ENCODE peak calls at places on chromosomes 1 and 21, in nine cellular contexts. One of them, this sample, is unnamed.
A peak's percentile ranks its signal among the peaks of the same experiment; 100 is the strongest.

GRCh38 chr1:181620183-181620582 is 136.9 kb downstream of the CACNA1E start:
- DNase-seq in stimulated activated CD8-positive, alpha-beta memory T cell treated with anti-CD3 and anti-CD28 coated beads, Interleukin-7, amount 100 ng/mL, for 4 hours: no peak
- DNase-seq in stimulated activated naive B cell treated with anti-CD40 and anti-IgM and Interleukin-4, amounts not matched to agents 10 μg/mL and 1 μg/mL and 100 μg/mL, for 72 hours: no peak
- DNase-seq in A549: no peak
- DNase-seq in lung: no peak
- DNase-seq in NCI-H1092: no peak
- DNase-seq in T-helper 9 cell: no peak
- DNase-seq in skeletal muscle cell: no peak
- DNase-seq in NCI-H1417: no peak
- DNase-seq in this sample: no peak

GRCh38 chr1:167752219-167752985 is 30.6 kb downstream of the MPZL1 start:
- DNase-seq in stimulated activated CD8-positive, alpha-beta memory T cell treated with anti-CD3 and anti-CD28 coated beads, Interleukin-7, amount 100 ng/mL, for 4 hours: no peak
- DNase-seq in stimulated activated naive B cell treated with anti-CD40 and anti-IgM and Interleukin-4, amounts not matched to agents 10 μg/mL and 1 μg/mL and 100 μg/mL, for 72 hours: no peak
- DNase-seq in A549: no peak
- DNase-seq in lung: no peak
- DNase-seq in NCI-H1092: no peak
- DNase-seq in T-helper 9 cell: no peak
- DNase-seq in skeletal muscle cell: no peak
- DNase-seq in NCI-H1417: no peak
- DNase-seq in this sample: no peak

GRCh38 chr1:213684454-213684853 is 303.3 kb upstream of the PROX1 start:
- DNase-seq in stimulated activated CD8-positive, alpha-beta memory T cell treated with anti-CD3 and anti-CD28 coated beads, Interleukin-7, amount 100 ng/mL, for 4 hours: no peak
- DNase-seq in stimulated activated naive B cell treated with anti-CD40 and anti-IgM and Interleukin-4, amounts not matched to agents 10 μg/mL and 1 μg/mL and 100 μg/mL, for 72 hours: no peak
- DNase-seq in A549: no peak
- DNase-seq in lung: no peak
- DNase-seq in NCI-H1092: no peak
- DNase-seq in T-helper 9 cell: no peak
- DNase-seq in skeletal muscle cell: no peak
- DNase-seq in NCI-H1417: no peak
- DNase-seq in this sample: no peak

GRCh38 chr1:17653728-17654351 is 101.3 kb upstream of the ACTL8 start:
- DNase-seq in stimulated activated CD8-positive, alpha-beta memory T cell treated with anti-CD3 and anti-CD28 coated beads, Interleukin-7, amount 100 ng/mL, for 4 hours: no peak
- DNase-seq in stimulated activated naive B cell treated with anti-CD40 and anti-IgM and Interleukin-4, amounts not matched to agents 10 μg/mL and 1 μg/mL and 100 μg/mL, for 72 hours: no peak
- DNase-seq in A549: peak; percentile 50
- DNase-seq in lung: no peak
- DNase-seq in NCI-H1092: peak; percentile 57
- DNase-seq in T-helper 9 cell: peak; percentile 11
- DNase-seq in skeletal muscle cell: no peak
- DNase-seq in NCI-H1417: peak; percentile 38
- DNase-seq in this sample: peak; percentile 70

GRCh38 chr1:36771222-36771621 is 263.1 kb downstream of the GRIK3 start:
- DNase-seq in stimulated activated CD8-positive, alpha-beta memory T cell treated with anti-CD3 and anti-CD28 coated beads, Interleukin-7, amount 100 ng/mL, for 4 hours: no peak
- DNase-seq in stimulated activated naive B cell treated with anti-CD40 and anti-IgM and Interleukin-4, amounts not matched to agents 10 μg/mL and 1 μg/mL and 100 μg/mL, for 72 hours: no peak
- DNase-seq in A549: no peak
- DNase-seq in lung: no peak
- DNase-seq in NCI-H1092: peak; percentile 61
- DNase-seq in T-helper 9 cell: no peak
- DNase-seq in skeletal muscle cell: no peak
- DNase-seq in NCI-H1417: no peak
- DNase-seq in this sample: no peak

GRCh38 chr1:110067429-110067956 is 3.0 kb downstream of the ALX3 start:
- DNase-seq in stimulated activated CD8-positive, alpha-beta memory T cell treated with anti-CD3 and anti-CD28 coated beads, Interleukin-7, amount 100 ng/mL, for 4 hours: no peak
- DNase-seq in stimulated activated naive B cell treated with anti-CD40 and anti-IgM and Interleukin-4, amounts not matched to agents 10 μg/mL and 1 μg/mL and 100 μg/mL, for 72 hours: no peak
- DNase-seq in A549: no peak
- DNase-seq in lung: no peak
- DNase-seq in NCI-H1092: no peak
- DNase-seq in T-helper 9 cell: no peak
- DNase-seq in skeletal muscle cell: no peak
- DNase-seq in NCI-H1417: no peak
- DNase-seq in this sample: no peak

GRCh38 chr1:55640708-55641473 is 425.7 kb upstream of the USP24 start:
- DNase-seq in stimulated activated CD8-positive, alpha-beta memory T cell treated with anti-CD3 and anti-CD28 coated beads, Interleukin-7, amount 100 ng/mL, for 4 hours: peak; percentile 10
- DNase-seq in stimulated activated naive B cell treated with anti-CD40 and anti-IgM and Interleukin-4, amounts not matched to agents 10 μg/mL and 1 μg/mL and 100 μg/mL, for 72 hours: peak; percentile 10
- DNase-seq in A549: no peak
- DNase-seq in lung: no peak
- DNase-seq in NCI-H1092: no peak
- DNase-seq in T-helper 9 cell: no peak
- DNase-seq in skeletal muscle cell: no peak
- DNase-seq in NCI-H1417: no peak
- DNase-seq in this sample: no peak

GRCh38 chr1:81478217-81478616 is 322.5 kb upstream of the ADGRL2 start:
- DNase-seq in stimulated activated CD8-positive, alpha-beta memory T cell treated with anti-CD3 and anti-CD28 coated beads, Interleukin-7, amount 100 ng/mL, for 4 hours: no peak
- DNase-seq in stimulated activated naive B cell treated with anti-CD40 and anti-IgM and Interleukin-4, amounts not matched to agents 10 μg/mL and 1 μg/mL and 100 μg/mL, for 72 hours: no peak
- DNase-seq in A549: no peak
- DNase-seq in lung: no peak
- DNase-seq in NCI-H1092: peak; percentile 43
- DNase-seq in T-helper 9 cell: no peak
- DNase-seq in skeletal muscle cell: no peak
- DNase-seq in NCI-H1417: no peak
- DNase-seq in this sample: no peak

GRCh38 chr1:230531103-230531502 is 105.0 kb upstream of the PGBD5 start:
- DNase-seq in stimulated activated CD8-positive, alpha-beta memory T cell treated with anti-CD3 and anti-CD28 coated beads, Interleukin-7, amount 100 ng/mL, for 4 hours: no peak
- DNase-seq in stimulated activated naive B cell treated with anti-CD40 and anti-IgM and Interleukin-4, amounts not matched to agents 10 μg/mL and 1 μg/mL and 100 μg/mL, for 72 hours: no peak
- DNase-seq in A549: no peak
- DNase-seq in lung: no peak
- DNase-seq in NCI-H1092: no peak
- DNase-seq in T-helper 9 cell: no peak
- DNase-seq in skeletal muscle cell: no peak
- DNase-seq in NCI-H1417: no peak
- DNase-seq in this sample: no peak

GRCh38 chr21:41045534-41046268 is 122.3 kb upstream of the BACE2 start:
- DNase-seq in stimulated activated CD8-positive, alpha-beta memory T cell treated with anti-CD3 and anti-CD28 coated beads, Interleukin-7, amount 100 ng/mL, for 4 hours: no peak
- DNase-seq in stimulated activated naive B cell treated with anti-CD40 and anti-IgM and Interleukin-4, amounts not matched to agents 10 μg/mL and 1 μg/mL and 100 μg/mL, for 72 hours: no peak
- DNase-seq in A549: no peak
- DNase-seq in lung: no peak
- DNase-seq in NCI-H1092: peak; percentile 93
- DNase-seq in T-helper 9 cell: no peak
- DNase-seq in skeletal muscle cell: no peak
- DNase-seq in NCI-H1417: peak; percentile 51
- DNase-seq in this sample: no peak

GRCh38 chr1:158019177-158019868 is 25.9 kb downstream of the KIRREL1 start:
- DNase-seq in stimulated activated CD8-positive, alpha-beta memory T cell treated with anti-CD3 and anti-CD28 coated beads, Interleukin-7, amount 100 ng/mL, for 4 hours: no peak
- DNase-seq in stimulated activated naive B cell treated with anti-CD40 and anti-IgM and Interleukin-4, amounts not matched to agents 10 μg/mL and 1 μg/mL and 100 μg/mL, for 72 hours: no peak
- DNase-seq in A549: peak; percentile 76
- DNase-seq in lung: peak; percentile 67
- DNase-seq in NCI-H1092: no peak
- DNase-seq in T-helper 9 cell: no peak
- DNase-seq in skeletal muscle cell: peak; percentile 77
- DNase-seq in NCI-H1417: no peak
- DNase-seq in this sample: no peak

GRCh38 chr1:114093624-114094302 is 59.9 kb downstream of the SYT6 start:
- DNase-seq in stimulated activated CD8-positive, alpha-beta memory T cell treated with anti-CD3 and anti-CD28 coated beads, Interleukin-7, amount 100 ng/mL, for 4 hours: no peak
- DNase-seq in stimulated activated naive B cell treated with anti-CD40 and anti-IgM and Interleukin-4, amounts not matched to agents 10 μg/mL and 1 μg/mL and 100 μg/mL, for 72 hours: no peak
- DNase-seq in A549: no peak
- DNase-seq in lung: no peak
- DNase-seq in NCI-H1092: no peak
- DNase-seq in T-helper 9 cell: no peak
- DNase-seq in skeletal muscle cell: no peak
- DNase-seq in NCI-H1417: no peak
- DNase-seq in this sample: peak; percentile 47

GRCh38 chr1:102851616-102852015 is 256.7 kb downstream of the COL11A1 start:
- DNase-seq in stimulated activated CD8-positive, alpha-beta memory T cell treated with anti-CD3 and anti-CD28 coated beads, Interleukin-7, amount 100 ng/mL, for 4 hours: no peak
- DNase-seq in stimulated activated naive B cell treated with anti-CD40 and anti-IgM and Interleukin-4, amounts not matched to agents 10 μg/mL and 1 μg/mL and 100 μg/mL, for 72 hours: no peak
- DNase-seq in A549: no peak
- DNase-seq in lung: no peak
- DNase-seq in NCI-H1092: no peak
- DNase-seq in T-helper 9 cell: no peak
- DNase-seq in skeletal muscle cell: no peak
- DNase-seq in NCI-H1417: no peak
- DNase-seq in this sample: no peak

GRCh38 chr1:37410815-37411214 is 63.6 kb upstream of the ZC3H12A start:
- DNase-seq in stimulated activated CD8-positive, alpha-beta memory T cell treated with anti-CD3 and anti-CD28 coated beads, Interleukin-7, amount 100 ng/mL, for 4 hours: no peak
- DNase-seq in stimulated activated naive B cell treated with anti-CD40 and anti-IgM and Interleukin-4, amounts not matched to agents 10 μg/mL and 1 μg/mL and 100 μg/mL, for 72 hours: no peak
- DNase-seq in A549: no peak
- DNase-seq in lung: no peak
- DNase-seq in NCI-H1092: no peak
- DNase-seq in T-helper 9 cell: no peak
- DNase-seq in skeletal muscle cell: peak; percentile 7
- DNase-seq in NCI-H1417: no peak
- DNase-seq in this sample: peak; percentile 27

GRCh38 chr1:61092643-61093042 is 10.3 kb downstream of the NFIA start:
- DNase-seq in stimulated activated CD8-positive, alpha-beta memory T cell treated with anti-CD3 and anti-CD28 coated beads, Interleukin-7, amount 100 ng/mL, for 4 hours: no peak
- DNase-seq in stimulated activated naive B cell treated with anti-CD40 and anti-IgM and Interleukin-4, amounts not matched to agents 10 μg/mL and 1 μg/mL and 100 μg/mL, for 72 hours: no peak
- DNase-seq in A549: no peak
- DNase-seq in lung: no peak
- DNase-seq in NCI-H1092: no peak
- DNase-seq in T-helper 9 cell: no peak
- DNase-seq in skeletal muscle cell: no peak
- DNase-seq in NCI-H1417: peak; percentile 37
- DNase-seq in this sample: no peak

GRCh38 chr1:24822887-24823286 is 77.6 kb downstream of the CLIC4 start:
- DNase-seq in stimulated activated CD8-positive, alpha-beta memory T cell treated with anti-CD3 and anti-CD28 coated beads, Interleukin-7, amount 100 ng/mL, for 4 hours: no peak
- DNase-seq in stimulated activated naive B cell treated with anti-CD40 and anti-IgM and Interleukin-4, amounts not matched to agents 10 μg/mL and 1 μg/mL and 100 μg/mL, for 72 hours: no peak
- DNase-seq in A549: no peak
- DNase-seq in lung: no peak
- DNase-seq in NCI-H1092: no peak
- DNase-seq in T-helper 9 cell: no peak
- DNase-seq in skeletal muscle cell: no peak
- DNase-seq in NCI-H1417: no peak
- DNase-seq in this sample: no peak

GRCh38 chr1:92951141-92951582 is 10.1 kb downstream of the DIPK1A start:
- DNase-seq in stimulated activated CD8-positive, alpha-beta memory T cell treated with anti-CD3 and anti-CD28 coated beads, Interleukin-7, amount 100 ng/mL, for 4 hours: no peak
- DNase-seq in stimulated activated naive B cell treated with anti-CD40 and anti-IgM and Interleukin-4, amounts not matched to agents 10 μg/mL and 1 μg/mL and 100 μg/mL, for 72 hours: peak; percentile 38
- DNase-seq in A549: peak; percentile 31
- DNase-seq in lung: no peak
- DNase-seq in NCI-H1092: no peak
- DNase-seq in T-helper 9 cell: no peak
- DNase-seq in skeletal muscle cell: no peak
- DNase-seq in NCI-H1417: no peak
- DNase-seq in this sample: no peak

GRCh38 chr1:97820470-97821188 is 100.2 kb downstream of the DPYD start:
- DNase-seq in stimulated activated CD8-positive, alpha-beta memory T cell treated with anti-CD3 and anti-CD28 coated beads, Interleukin-7, amount 100 ng/mL, for 4 hours: no peak
- DNase-seq in stimulated activated naive B cell treated with anti-CD40 and anti-IgM and Interleukin-4, amounts not matched to agents 10 μg/mL and 1 μg/mL and 100 μg/mL, for 72 hours: no peak
- DNase-seq in A549: no peak
- DNase-seq in lung: no peak
- DNase-seq in NCI-H1092: no peak
- DNase-seq in T-helper 9 cell: no peak
- DNase-seq in skeletal muscle cell: no peak
- DNase-seq in NCI-H1417: peak; percentile 28
- DNase-seq in this sample: no peak

GRCh38 chr1:54743827-54744226 is 20.5 kb downstream of the PARS2 start:
- DNase-seq in stimulated activated CD8-positive, alpha-beta memory T cell treated with anti-CD3 and anti-CD28 coated beads, Interleukin-7, amount 100 ng/mL, for 4 hours: no peak
- DNase-seq in stimulated activated naive B cell treated with anti-CD40 and anti-IgM and Interleukin-4, amounts not matched to agents 10 μg/mL and 1 μg/mL and 100 μg/mL, for 72 hours: no peak
- DNase-seq in A549: no peak
- DNase-seq in lung: no peak
- DNase-seq in NCI-H1092: no peak
- DNase-seq in T-helper 9 cell: no peak
- DNase-seq in skeletal muscle cell: no peak
- DNase-seq in NCI-H1417: no peak
- DNase-seq in this sample: no peak

GRCh38 chr1:67559222-67559700 is 125.7 kb upstream of the GADD45A start:
- DNase-seq in stimulated activated CD8-positive, alpha-beta memory T cell treated with anti-CD3 and anti-CD28 coated beads, Interleukin-7, amount 100 ng/mL, for 4 hours: no peak
- DNase-seq in stimulated activated naive B cell treated with anti-CD40 and anti-IgM and Interleukin-4, amounts not matched to agents 10 μg/mL and 1 μg/mL and 100 μg/mL, for 72 hours: no peak
- DNase-seq in A549: peak; percentile 31
- DNase-seq in lung: peak; percentile 38
- DNase-seq in NCI-H1092: no peak
- DNase-seq in T-helper 9 cell: no peak
- DNase-seq in skeletal muscle cell: no peak
- DNase-seq in NCI-H1417: no peak
- DNase-seq in this sample: no peak

GRCh38 chr1:2840036-2840809 is 38.7 kb upstream of the TTC34 start:
- DNase-seq in stimulated activated CD8-positive, alpha-beta memory T cell treated with anti-CD3 and anti-CD28 coated beads, Interleukin-7, amount 100 ng/mL, for 4 hours: peak; percentile 22
- DNase-seq in stimulated activated naive B cell treated with anti-CD40 and anti-IgM and Interleukin-4, amounts not matched to agents 10 μg/mL and 1 μg/mL and 100 μg/mL, for 72 hours: no peak
- DNase-seq in A549: no peak
- DNase-seq in lung: no peak
- DNase-seq in NCI-H1092: no peak
- DNase-seq in T-helper 9 cell: peak; percentile 44
- DNase-seq in skeletal muscle cell: no peak
- DNase-seq in NCI-H1417: no peak
- DNase-seq in this sample: no peak

GRCh38 chr1:168136709-168137514 is at the start of gene GPR161:
- DNase-seq in stimulated activated CD8-positive, alpha-beta memory T cell treated with anti-CD3 and anti-CD28 coated beads, Interleukin-7, amount 100 ng/mL, for 4 hours: no peak
- DNase-seq in stimulated activated naive B cell treated with anti-CD40 and anti-IgM and Interleukin-4, amounts not matched to agents 10 μg/mL and 1 μg/mL and 100 μg/mL, for 72 hours: no peak
- DNase-seq in A549: peak; percentile 56
- DNase-seq in lung: peak; percentile 38
- DNase-seq in NCI-H1092: no peak
- DNase-seq in T-helper 9 cell: peak; percentile 14
- DNase-seq in skeletal muscle cell: no peak
- DNase-seq in NCI-H1417: peak; percentile 56
- DNase-seq in this sample: peak; percentile 43

GRCh38 chr1:200336901-200337391 is 72.9 kb downstream of the ZNF281 start:
- DNase-seq in stimulated activated CD8-positive, alpha-beta memory T cell treated with anti-CD3 and anti-CD28 coated beads, Interleukin-7, amount 100 ng/mL, for 4 hours: no peak
- DNase-seq in stimulated activated naive B cell treated with anti-CD40 and anti-IgM and Interleukin-4, amounts not matched to agents 10 μg/mL and 1 μg/mL and 100 μg/mL, for 72 hours: no peak
- DNase-seq in A549: no peak
- DNase-seq in lung: no peak
- DNase-seq in NCI-H1092: no peak
- DNase-seq in T-helper 9 cell: no peak
- DNase-seq in skeletal muscle cell: no peak
- DNase-seq in NCI-H1417: no peak
- DNase-seq in this sample: no peak

GRCh38 chr1:20112279-20113000 is 6.9 kb downstream of the PLA2G2D start:
- DNase-seq in stimulated activated CD8-positive, alpha-beta memory T cell treated with anti-CD3 and anti-CD28 coated beads, Interleukin-7, amount 100 ng/mL, for 4 hours: no peak
- DNase-seq in stimulated activated naive B cell treated with anti-CD40 and anti-IgM and Interleukin-4, amounts not matched to agents 10 μg/mL and 1 μg/mL and 100 μg/mL, for 72 hours: no peak
- DNase-seq in A549: no peak
- DNase-seq in lung: no peak
- DNase-seq in NCI-H1092: no peak
- DNase-seq in T-helper 9 cell: no peak
- DNase-seq in skeletal muscle cell: no peak
- DNase-seq in NCI-H1417: no peak
- DNase-seq in this sample: no peak

GRCh38 chr1:214966366-214966765 is 116.2 kb upstream of the KCNK2 start:
- DNase-seq in stimulated activated CD8-positive, alpha-beta memory T cell treated with anti-CD3 and anti-CD28 coated beads, Interleukin-7, amount 100 ng/mL, for 4 hours: no peak
- DNase-seq in stimulated activated naive B cell treated with anti-CD40 and anti-IgM and Interleukin-4, amounts not matched to agents 10 μg/mL and 1 μg/mL and 100 μg/mL, for 72 hours: no peak
- DNase-seq in A549: no peak
- DNase-seq in lung: no peak
- DNase-seq in NCI-H1092: no peak
- DNase-seq in T-helper 9 cell: no peak
- DNase-seq in skeletal muscle cell: peak; percentile 51
- DNase-seq in NCI-H1417: no peak
- DNase-seq in this sample: no peak

GRCh38 chr1:203791498-203791897 is 3.9 kb upstream of the ZBED6 start:
- DNase-seq in stimulated activated CD8-positive, alpha-beta memory T cell treated with anti-CD3 and anti-CD28 coated beads, Interleukin-7, amount 100 ng/mL, for 4 hours: no peak
- DNase-seq in stimulated activated naive B cell treated with anti-CD40 and anti-IgM and Interleukin-4, amounts not matched to agents 10 μg/mL and 1 μg/mL and 100 μg/mL, for 72 hours: no peak
- DNase-seq in A549: no peak
- DNase-seq in lung: no peak
- DNase-seq in NCI-H1092: no peak
- DNase-seq in T-helper 9 cell: no peak
- DNase-seq in skeletal muscle cell: no peak
- DNase-seq in NCI-H1417: no peak
- DNase-seq in this sample: no peak

GRCh38 chr1:232509570-232509969 is 120.4 kb downstream of the SIPA1L2 start:
- DNase-seq in stimulated activated CD8-positive, alpha-beta memory T cell treated with anti-CD3 and anti-CD28 coated beads, Interleukin-7, amount 100 ng/mL, for 4 hours: no peak
- DNase-seq in stimulated activated naive B cell treated with anti-CD40 and anti-IgM and Interleukin-4, amounts not matched to agents 10 μg/mL and 1 μg/mL and 100 μg/mL, for 72 hours: no peak
- DNase-seq in A549: no peak
- DNase-seq in lung: no peak
- DNase-seq in NCI-H1092: no peak
- DNase-seq in T-helper 9 cell: no peak
- DNase-seq in skeletal muscle cell: peak; percentile 28
- DNase-seq in NCI-H1417: no peak
- DNase-seq in this sample: no peak

GRCh38 chr1:6483010-6483760 is 8.3 kb downstream of the PLEKHG5 start:
- DNase-seq in stimulated activated CD8-positive, alpha-beta memory T cell treated with anti-CD3 and anti-CD28 coated beads, Interleukin-7, amount 100 ng/mL, for 4 hours: no peak
- DNase-seq in stimulated activated naive B cell treated with anti-CD40 and anti-IgM and Interleukin-4, amounts not matched to agents 10 μg/mL and 1 μg/mL and 100 μg/mL, for 72 hours: no peak
- DNase-seq in A549: no peak
- DNase-seq in lung: peak; percentile 85
- DNase-seq in NCI-H1092: no peak
- DNase-seq in T-helper 9 cell: no peak
- DNase-seq in skeletal muscle cell: no peak
- DNase-seq in NCI-H1417: peak; percentile 62
- DNase-seq in this sample: no peak

GRCh38 chr1:205568469-205569361 is 63.1 kb downstream of the ELK4 start:
- DNase-seq in stimulated activated CD8-positive, alpha-beta memory T cell treated with anti-CD3 and anti-CD28 coated beads, Interleukin-7, amount 100 ng/mL, for 4 hours: no peak
- DNase-seq in stimulated activated naive B cell treated with anti-CD40 and anti-IgM and Interleukin-4, amounts not matched to agents 10 μg/mL and 1 μg/mL and 100 μg/mL, for 72 hours: no peak
- DNase-seq in A549: no peak
- DNase-seq in lung: no peak
- DNase-seq in NCI-H1092: no peak
- DNase-seq in T-helper 9 cell: no peak
- DNase-seq in skeletal muscle cell: no peak
- DNase-seq in NCI-H1417: no peak
- DNase-seq in this sample: no peak

GRCh38 chr1:8070381-8070811 is 44.3 kb upstream of the ERRFI1 start:
- DNase-seq in stimulated activated CD8-positive, alpha-beta memory T cell treated with anti-CD3 and anti-CD28 coated beads, Interleukin-7, amount 100 ng/mL, for 4 hours: no peak
- DNase-seq in stimulated activated naive B cell treated with anti-CD40 and anti-IgM and Interleukin-4, amounts not matched to agents 10 μg/mL and 1 μg/mL and 100 μg/mL, for 72 hours: no peak
- DNase-seq in A549: no peak
- DNase-seq in lung: peak; percentile 66
- DNase-seq in NCI-H1092: no peak
- DNase-seq in T-helper 9 cell: no peak
- DNase-seq in skeletal muscle cell: no peak
- DNase-seq in NCI-H1417: no peak
- DNase-seq in this sample: no peak

GRCh38 chr1:245807306-245807705 is 652.5 kb downstream of the KIF26B start:
- DNase-seq in stimulated activated CD8-positive, alpha-beta memory T cell treated with anti-CD3 and anti-CD28 coated beads, Interleukin-7, amount 100 ng/mL, for 4 hours: no peak
- DNase-seq in stimulated activated naive B cell treated with anti-CD40 and anti-IgM and Interleukin-4, amounts not matched to agents 10 μg/mL and 1 μg/mL and 100 μg/mL, for 72 hours: peak; percentile 14
- DNase-seq in A549: no peak
- DNase-seq in lung: peak; percentile 68
- DNase-seq in NCI-H1092: peak; percentile 52
- DNase-seq in T-helper 9 cell: no peak
- DNase-seq in skeletal muscle cell: no peak
- DNase-seq in NCI-H1417: peak; percentile 44
- DNase-seq in this sample: no peak

This sample was measured in HuH-7.5.